ENCODE peak calls at places on chromosomes 4 and X, in ten cellular contexts. One of them, this sample, is unnamed.

GRCh38 chr4:648579-649292 is 23.4 kb downstream of the PDE6B start:
- DNase-seq in SK-N-DZ: no peak
- DNase-seq in HCEC 1CT: no peak
- DNase-seq in ACHN: no peak
- DNase-seq in hippocampal formation: no peak
- DNase-seq in glutamatergic neuron: no peak
- DNase-seq in BJ: no peak
- DNase-seq in stimulated activated CD8-positive, alpha-beta memory T cell treated with anti-CD3 and anti-CD28 coated beads, Interleukin-15, amount 100 ng/mL, for 24 hours: no peak
- DNase-seq in activated T-cell treated with anti-CD3 and anti-CD28 coated beads, Interleukin-2, amount 50 U/mL, for 48 hours: no peak
- DNase-seq in central memory CD4-positive, alpha-beta T cell: no peak
- DNase-seq in this sample: no peak

GRCh38 chr4:48360285-48360965 is 19.1 kb downstream of the SLAIN2 start:
- DNase-seq in HCEC 1CT: peak
- DNase-seq in central memory CD4-positive, alpha-beta T cell: no peak
- DNase-seq in hippocampal formation: no peak
- DNase-seq in ACHN: no peak
- DNase-seq in glutamatergic neuron: no peak
- DNase-seq in activated T-cell treated with anti-CD3 and anti-CD28 coated beads, Interleukin-2, amount 50 U/mL, for 48 hours: no peak
- DNase-seq in SK-N-DZ: no peak
- DNase-seq in BJ: peak
- DNase-seq in stimulated activated CD8-positive, alpha-beta memory T cell treated with anti-CD3 and anti-CD28 coated beads, Interleukin-15, amount 100 ng/mL, for 24 hours: no peak
- DNase-seq in this sample: no peak

GRCh38 chrX:23403849-23404248 is 69.2 kb downstream of the PTCHD1 start:
- DNase-seq in HCEC 1CT: no peak
- DNase-seq in SK-N-DZ: peak
- DNase-seq in central memory CD4-positive, alpha-beta T cell: no peak
- DNase-seq in BJ: no peak
- DNase-seq in stimulated activated CD8-positive, alpha-beta memory T cell treated with anti-CD3 and anti-CD28 coated beads, Interleukin-15, amount 100 ng/mL, for 24 hours: no peak
- DNase-seq in glutamatergic neuron: no peak
- DNase-seq in activated T-cell treated with anti-CD3 and anti-CD28 coated beads, Interleukin-2, amount 50 U/mL, for 48 hours: no peak
- DNase-seq in ACHN: peak
- DNase-seq in hippocampal formation: no peak
- DNase-seq in this sample: no peak

GRCh38 chr4:185086053-185086452 is 57.0 kb upstream of the SLC25A4 start:
- DNase-seq in hippocampal formation: no peak
- DNase-seq in SK-N-DZ: peak
- DNase-seq in central memory CD4-positive, alpha-beta T cell: no peak
- DNase-seq in ACHN: no peak
- DNase-seq in BJ: no peak
- DNase-seq in glutamatergic neuron: no peak
- DNase-seq in activated T-cell treated with anti-CD3 and anti-CD28 coated beads, Interleukin-2, amount 50 U/mL, for 48 hours: no peak
- DNase-seq in HCEC 1CT: no peak
- DNase-seq in stimulated activated CD8-positive, alpha-beta memory T cell treated with anti-CD3 and anti-CD28 coated beads, Interleukin-15, amount 100 ng/mL, for 24 hours: no peak
- DNase-seq in this sample: no peak

GRCh38 chr4:110361921-110362320 is 114.0 kb upstream of the ENPEP start:
- DNase-seq in stimulated activated CD8-positive, alpha-beta memory T cell treated with anti-CD3 and anti-CD28 coated beads, Interleukin-15, amount 100 ng/mL, for 24 hours: no peak
- DNase-seq in glutamatergic neuron: no peak
- DNase-seq in SK-N-DZ: no peak
- DNase-seq in ACHN: peak
- DNase-seq in activated T-cell treated with anti-CD3 and anti-CD28 coated beads, Interleukin-2, amount 50 U/mL, for 48 hours: no peak
- DNase-seq in central memory CD4-positive, alpha-beta T cell: no peak
- DNase-seq in HCEC 1CT: no peak
- DNase-seq in BJ: no peak
- DNase-seq in hippocampal formation: no peak
- DNase-seq in this sample: no peak

GRCh38 chrX:150365953-150366911 is 3.1 kb downstream of the MAMLD1 start:
- DNase-seq in SK-N-DZ: no peak
- DNase-seq in HCEC 1CT: peak
- DNase-seq in central memory CD4-positive, alpha-beta T cell: no peak
- DNase-seq in ACHN: peak
- DNase-seq in BJ: no peak
- DNase-seq in stimulated activated CD8-positive, alpha-beta memory T cell treated with anti-CD3 and anti-CD28 coated beads, Interleukin-15, amount 100 ng/mL, for 24 hours: no peak
- DNase-seq in glutamatergic neuron: peak
- DNase-seq in activated T-cell treated with anti-CD3 and anti-CD28 coated beads, Interleukin-2, amount 50 U/mL, for 48 hours: no peak
- DNase-seq in hippocampal formation: peak
- DNase-seq in this sample: no peak

GRCh38 chr4:86055898-86056297 is 304.0 kb downstream of the MAPK10 start:
- DNase-seq in activated T-cell treated with anti-CD3 and anti-CD28 coated beads, Interleukin-2, amount 50 U/mL, for 48 hours: no peak
- DNase-seq in hippocampal formation: no peak
- DNase-seq in glutamatergic neuron: no peak
- DNase-seq in ACHN: no peak
- DNase-seq in central memory CD4-positive, alpha-beta T cell: no peak
- DNase-seq in HCEC 1CT: no peak
- DNase-seq in stimulated activated CD8-positive, alpha-beta memory T cell treated with anti-CD3 and anti-CD28 coated beads, Interleukin-15, amount 100 ng/mL, for 24 hours: no peak
- DNase-seq in SK-N-DZ: no peak
- DNase-seq in BJ: no peak
- DNase-seq in this sample: no peak

GRCh38 chrX:153469811-153470410 is 465 bp downstream of the HAUS7 start:
- DNase-seq in activated T-cell treated with anti-CD3 and anti-CD28 coated beads, Interleukin-2, amount 50 U/mL, for 48 hours: peak
- DNase-seq in SK-N-DZ: peak
- DNase-seq in hippocampal formation: no peak
- DNase-seq in ACHN: peak
- DNase-seq in central memory CD4-positive, alpha-beta T cell: no peak
- DNase-seq in stimulated activated CD8-positive, alpha-beta memory T cell treated with anti-CD3 and anti-CD28 coated beads, Interleukin-15, amount 100 ng/mL, for 24 hours: no peak
- DNase-seq in glutamatergic neuron: peak
- DNase-seq in BJ: no peak
- DNase-seq in HCEC 1CT: peak
- DNase-seq in this sample: peak

GRCh38 chrX:145861818-145862217 is 44.2 kb downstream of the SLITRK2 start:
- DNase-seq in central memory CD4-positive, alpha-beta T cell: no peak
- DNase-seq in hippocampal formation: no peak
- DNase-seq in SK-N-DZ: no peak
- DNase-seq in stimulated activated CD8-positive, alpha-beta memory T cell treated with anti-CD3 and anti-CD28 coated beads, Interleukin-15, amount 100 ng/mL, for 24 hours: no peak
- DNase-seq in HCEC 1CT: no peak
- DNase-seq in ACHN: no peak
- DNase-seq in BJ: no peak
- DNase-seq in activated T-cell treated with anti-CD3 and anti-CD28 coated beads, Interleukin-2, amount 50 U/mL, for 48 hours: no peak
- DNase-seq in glutamatergic neuron: no peak
- DNase-seq in this sample: no peak

GRCh38 chr4:112147697-112148096 is 2.4 kb downstream of the FAM241A start:
- DNase-seq in stimulated activated CD8-positive, alpha-beta memory T cell treated with anti-CD3 and anti-CD28 coated beads, Interleukin-15, amount 100 ng/mL, for 24 hours: no peak
- DNase-seq in SK-N-DZ: no peak
- DNase-seq in activated T-cell treated with anti-CD3 and anti-CD28 coated beads, Interleukin-2, amount 50 U/mL, for 48 hours: no peak
- DNase-seq in ACHN: no peak
- DNase-seq in glutamatergic neuron: no peak
- DNase-seq in hippocampal formation: no peak
- DNase-seq in central memory CD4-positive, alpha-beta T cell: no peak
- DNase-seq in BJ: no peak
- DNase-seq in HCEC 1CT: no peak
- DNase-seq in this sample: no peak

GRCh38 chr4:68182382-68182820 is 52.7 kb upstream of the TMPRSS11F start:
- DNase-seq in stimulated activated CD8-positive, alpha-beta memory T cell treated with anti-CD3 and anti-CD28 coated beads, Interleukin-15, amount 100 ng/mL, for 24 hours: no peak
- DNase-seq in hippocampal formation: no peak
- DNase-seq in HCEC 1CT: no peak
- DNase-seq in BJ: no peak
- DNase-seq in SK-N-DZ: no peak
- DNase-seq in glutamatergic neuron: no peak
- DNase-seq in ACHN: no peak
- DNase-seq in activated T-cell treated with anti-CD3 and anti-CD28 coated beads, Interleukin-2, amount 50 U/mL, for 48 hours: no peak
- DNase-seq in central memory CD4-positive, alpha-beta T cell: no peak
- DNase-seq in this sample: no peak

GRCh38 chr4:40233227-40233626 is 36.4 kb downstream of the RHOH start:
- DNase-seq in glutamatergic neuron: no peak
- DNase-seq in ACHN: no peak
- DNase-seq in BJ: no peak
- DNase-seq in activated T-cell treated with anti-CD3 and anti-CD28 coated beads, Interleukin-2, amount 50 U/mL, for 48 hours: no peak
- DNase-seq in HCEC 1CT: no peak
- DNase-seq in stimulated activated CD8-positive, alpha-beta memory T cell treated with anti-CD3 and anti-CD28 coated beads, Interleukin-15, amount 100 ng/mL, for 24 hours: no peak
- DNase-seq in central memory CD4-positive, alpha-beta T cell: no peak
- DNase-seq in SK-N-DZ: no peak
- DNase-seq in hippocampal formation: no peak
- DNase-seq in this sample: no peak

GRCh38 chr4:102815981-102816380 is 11.4 kb downstream of the UBE2D3 start:
- DNase-seq in SK-N-DZ: no peak
- DNase-seq in activated T-cell treated with anti-CD3 and anti-CD28 coated beads, Interleukin-2, amount 50 U/mL, for 48 hours: no peak
- DNase-seq in BJ: peak
- DNase-seq in ACHN: peak
- DNase-seq in central memory CD4-positive, alpha-beta T cell: no peak
- DNase-seq in glutamatergic neuron: no peak
- DNase-seq in hippocampal formation: no peak
- DNase-seq in stimulated activated CD8-positive, alpha-beta memory T cell treated with anti-CD3 and anti-CD28 coated beads, Interleukin-15, amount 100 ng/mL, for 24 hours: no peak
- DNase-seq in HCEC 1CT: peak
- DNase-seq in this sample: no peak

GRCh38 chr4:123193802-123194201 is 202.8 kb upstream of the SPRY1 start:
- DNase-seq in activated T-cell treated with anti-CD3 and anti-CD28 coated beads, Interleukin-2, amount 50 U/mL, for 48 hours: no peak
- DNase-seq in HCEC 1CT: no peak
- DNase-seq in SK-N-DZ: no peak
- DNase-seq in stimulated activated CD8-positive, alpha-beta memory T cell treated with anti-CD3 and anti-CD28 coated beads, Interleukin-15, amount 100 ng/mL, for 24 hours: no peak
- DNase-seq in central memory CD4-positive, alpha-beta T cell: no peak
- DNase-seq in ACHN: no peak
- DNase-seq in hippocampal formation: no peak
- DNase-seq in BJ: no peak
- DNase-seq in glutamatergic neuron: no peak
- DNase-seq in this sample: no peak

GRCh38 chr4:43394976-43395375 is 502.5 kb downstream of the GRXCR1 start:
- DNase-seq in SK-N-DZ: no peak
- DNase-seq in central memory CD4-positive, alpha-beta T cell: no peak
- DNase-seq in HCEC 1CT: no peak
- DNase-seq in BJ: no peak
- DNase-seq in stimulated activated CD8-positive, alpha-beta memory T cell treated with anti-CD3 and anti-CD28 coated beads, Interleukin-15, amount 100 ng/mL, for 24 hours: no peak
- DNase-seq in activated T-cell treated with anti-CD3 and anti-CD28 coated beads, Interleukin-2, amount 50 U/mL, for 48 hours: no peak
- DNase-seq in hippocampal formation: no peak
- DNase-seq in glutamatergic neuron: no peak
- DNase-seq in ACHN: no peak
- DNase-seq in this sample: no peak

GRCh38 chr4:78650106-78651021 is 98.8 kb downstream of the ANXA3 start:
- DNase-seq in activated T-cell treated with anti-CD3 and anti-CD28 coated beads, Interleukin-2, amount 50 U/mL, for 48 hours: no peak
- DNase-seq in hippocampal formation: no peak
- DNase-seq in stimulated activated CD8-positive, alpha-beta memory T cell treated with anti-CD3 and anti-CD28 coated beads, Interleukin-15, amount 100 ng/mL, for 24 hours: no peak
- DNase-seq in BJ: peak
- DNase-seq in ACHN: no peak
- DNase-seq in HCEC 1CT: peak
- DNase-seq in SK-N-DZ: no peak
- DNase-seq in glutamatergic neuron: no peak
- DNase-seq in central memory CD4-positive, alpha-beta T cell: no peak
- DNase-seq in this sample: no peak

GRCh38 chr4:165184220-165184619 is 23.1 kb upstream of the KLHL2 start:
- DNase-seq in hippocampal formation: no peak
- DNase-seq in ACHN: no peak
- DNase-seq in BJ: no peak
- DNase-seq in stimulated activated CD8-positive, alpha-beta memory T cell treated with anti-CD3 and anti-CD28 coated beads, Interleukin-15, amount 100 ng/mL, for 24 hours: no peak
- DNase-seq in HCEC 1CT: no peak
- DNase-seq in activated T-cell treated with anti-CD3 and anti-CD28 coated beads, Interleukin-2, amount 50 U/mL, for 48 hours: no peak
- DNase-seq in glutamatergic neuron: no peak
- DNase-seq in central memory CD4-positive, alpha-beta T cell: no peak
- DNase-seq in SK-N-DZ: no peak
- DNase-seq in this sample: no peak

GRCh38 chr4:140630246-140630645 is 61.5 kb upstream of the UCP1 start:
- DNase-seq in hippocampal formation: no peak
- DNase-seq in SK-N-DZ: no peak
- DNase-seq in central memory CD4-positive, alpha-beta T cell: no peak
- DNase-seq in activated T-cell treated with anti-CD3 and anti-CD28 coated beads, Interleukin-2, amount 50 U/mL, for 48 hours: no peak
- DNase-seq in BJ: no peak
- DNase-seq in glutamatergic neuron: no peak
- DNase-seq in ACHN: no peak
- DNase-seq in stimulated activated CD8-positive, alpha-beta memory T cell treated with anti-CD3 and anti-CD28 coated beads, Interleukin-15, amount 100 ng/mL, for 24 hours: no peak
- DNase-seq in HCEC 1CT: no peak
- DNase-seq in this sample: no peak

GRCh38 chr4:174362340-174362739 is 78.6 kb downstream of the CEP44 start:
- DNase-seq in stimulated activated CD8-positive, alpha-beta memory T cell treated with anti-CD3 and anti-CD28 coated beads, Interleukin-15, amount 100 ng/mL, for 24 hours: no peak
- DNase-seq in central memory CD4-positive, alpha-beta T cell: no peak
- DNase-seq in glutamatergic neuron: no peak
- DNase-seq in ACHN: no peak
- DNase-seq in BJ: no peak
- DNase-seq in SK-N-DZ: no peak
- DNase-seq in HCEC 1CT: no peak
- DNase-seq in hippocampal formation: no peak
- DNase-seq in activated T-cell treated with anti-CD3 and anti-CD28 coated beads, Interleukin-2, amount 50 U/mL, for 48 hours: no peak
- DNase-seq in this sample: no peak

GRCh38 chrX:123731258-123731986 is 1.4 kb downstream of the THOC2 start:
- DNase-seq in HCEC 1CT: peak
- DNase-seq in hippocampal formation: no peak
- DNase-seq in BJ: no peak
- DNase-seq in ACHN: peak
- DNase-seq in central memory CD4-positive, alpha-beta T cell: no peak
- DNase-seq in activated T-cell treated with anti-CD3 and anti-CD28 coated beads, Interleukin-2, amount 50 U/mL, for 48 hours: peak
- DNase-seq in stimulated activated CD8-positive, alpha-beta memory T cell treated with anti-CD3 and anti-CD28 coated beads, Interleukin-15, amount 100 ng/mL, for 24 hours: no peak
- DNase-seq in SK-N-DZ: no peak
- DNase-seq in glutamatergic neuron: no peak
- DNase-seq in this sample: no peak

GRCh38 chr4:6419452-6420028 is 52.9 kb downstream of the PPP2R2C start:
- DNase-seq in hippocampal formation: peak
- DNase-seq in stimulated activated CD8-positive, alpha-beta memory T cell treated with anti-CD3 and anti-CD28 coated beads, Interleukin-15, amount 100 ng/mL, for 24 hours: no peak
- DNase-seq in glutamatergic neuron: no peak
- DNase-seq in activated T-cell treated with anti-CD3 and anti-CD28 coated beads, Interleukin-2, amount 50 U/mL, for 48 hours: no peak
- DNase-seq in central memory CD4-positive, alpha-beta T cell: no peak
- DNase-seq in SK-N-DZ: no peak
- DNase-seq in HCEC 1CT: peak
- DNase-seq in ACHN: no peak
- DNase-seq in BJ: no peak
- DNase-seq in this sample: no peak

GRCh38 chr4:1792832-1793495 is at the start of gene FGFR3:
- DNase-seq in hippocampal formation: no peak
- DNase-seq in stimulated activated CD8-positive, alpha-beta memory T cell treated with anti-CD3 and anti-CD28 coated beads, Interleukin-15, amount 100 ng/mL, for 24 hours: peak
- DNase-seq in BJ: no peak
- DNase-seq in SK-N-DZ: peak
- DNase-seq in activated T-cell treated with anti-CD3 and anti-CD28 coated beads, Interleukin-2, amount 50 U/mL, for 48 hours: peak
- DNase-seq in HCEC 1CT: no peak
- DNase-seq in central memory CD4-positive, alpha-beta T cell: no peak
- DNase-seq in ACHN: peak
- DNase-seq in glutamatergic neuron: no peak
- DNase-seq in this sample: no peak

GRCh38 chrX:70016513-70016912 is 33.2 kb downstream of the AWAT2 start:
- DNase-seq in activated T-cell treated with anti-CD3 and anti-CD28 coated beads, Interleukin-2, amount 50 U/mL, for 48 hours: no peak
- DNase-seq in SK-N-DZ: no peak
- DNase-seq in hippocampal formation: no peak
- DNase-seq in glutamatergic neuron: no peak
- DNase-seq in ACHN: no peak
- DNase-seq in stimulated activated CD8-positive, alpha-beta memory T cell treated with anti-CD3 and anti-CD28 coated beads, Interleukin-15, amount 100 ng/mL, for 24 hours: no peak
- DNase-seq in HCEC 1CT: no peak
- DNase-seq in central memory CD4-positive, alpha-beta T cell: peak
- DNase-seq in BJ: no peak
- DNase-seq in this sample: no peak

GRCh38 chr4:1490906-1491629 is 84.8 kb upstream of the NKX1-1 start:
- DNase-seq in SK-N-DZ: peak
- DNase-seq in glutamatergic neuron: no peak
- DNase-seq in central memory CD4-positive, alpha-beta T cell: no peak
- DNase-seq in HCEC 1CT: no peak
- DNase-seq in stimulated activated CD8-positive, alpha-beta memory T cell treated with anti-CD3 and anti-CD28 coated beads, Interleukin-15, amount 100 ng/mL, for 24 hours: no peak
- DNase-seq in hippocampal formation: no peak
- DNase-seq in ACHN: no peak
- DNase-seq in BJ: no peak
- DNase-seq in activated T-cell treated with anti-CD3 and anti-CD28 coated beads, Interleukin-2, amount 50 U/mL, for 48 hours: no peak
- DNase-seq in this sample: no peak

GRCh38 chrX:69415698-69416097 is 88.4 kb upstream of the NALF2 start:
- DNase-seq in BJ: no peak
- DNase-seq in HCEC 1CT: no peak
- DNase-seq in glutamatergic neuron: no peak
- DNase-seq in hippocampal formation: no peak
- DNase-seq in stimulated activated CD8-positive, alpha-beta memory T cell treated with anti-CD3 and anti-CD28 coated beads, Interleukin-15, amount 100 ng/mL, for 24 hours: no peak
- DNase-seq in central memory CD4-positive, alpha-beta T cell: no peak
- DNase-seq in ACHN: no peak
- DNase-seq in SK-N-DZ: no peak
- DNase-seq in activated T-cell treated with anti-CD3 and anti-CD28 coated beads, Interleukin-2, amount 50 U/mL, for 48 hours: no peak
- DNase-seq in this sample: no peak

GRCh38 chrX:47560831-47561652 is at the start of gene ARAF:
- DNase-seq in SK-N-DZ: peak
- DNase-seq in stimulated activated CD8-positive, alpha-beta memory T cell treated with anti-CD3 and anti-CD28 coated beads, Interleukin-15, amount 100 ng/mL, for 24 hours: peak
- DNase-seq in hippocampal formation: peak
- DNase-seq in ACHN: peak
- DNase-seq in HCEC 1CT: peak
- DNase-seq in activated T-cell treated with anti-CD3 and anti-CD28 coated beads, Interleukin-2, amount 50 U/mL, for 48 hours: peak
- DNase-seq in BJ: peak
- DNase-seq in glutamatergic neuron: peak
- DNase-seq in central memory CD4-positive, alpha-beta T cell: peak
- DNase-seq in this sample: peak

GRCh38 chrX:68175569-68175968 is 257.7 kb downstream of the OPHN1 start:
- DNase-seq in BJ: no peak
- DNase-seq in glutamatergic neuron: no peak
- DNase-seq in stimulated activated CD8-positive, alpha-beta memory T cell treated with anti-CD3 and anti-CD28 coated beads, Interleukin-15, amount 100 ng/mL, for 24 hours: no peak
- DNase-seq in HCEC 1CT: peak
- DNase-seq in hippocampal formation: no peak
- DNase-seq in SK-N-DZ: no peak
- DNase-seq in ACHN: no peak
- DNase-seq in activated T-cell treated with anti-CD3 and anti-CD28 coated beads, Interleukin-2, amount 50 U/mL, for 48 hours: no peak
- DNase-seq in central memory CD4-positive, alpha-beta T cell: no peak
- DNase-seq in this sample: no peak

GRCh38 chr4:10158355-10158942 is 41.9 kb upstream of the WDR1 start:
- DNase-seq in BJ: no peak
- DNase-seq in activated T-cell treated with anti-CD3 and anti-CD28 coated beads, Interleukin-2, amount 50 U/mL, for 48 hours: no peak
- DNase-seq in SK-N-DZ: no peak
- DNase-seq in ACHN: no peak
- DNase-seq in glutamatergic neuron: no peak
- DNase-seq in stimulated activated CD8-positive, alpha-beta memory T cell treated with anti-CD3 and anti-CD28 coated beads, Interleukin-15, amount 100 ng/mL, for 24 hours: no peak
- DNase-seq in hippocampal formation: no peak
- DNase-seq in HCEC 1CT: no peak
- DNase-seq in central memory CD4-positive, alpha-beta T cell: no peak
- DNase-seq in this sample: no peak

This sample was measured in activated T-helper 2 cell treated with anti-CD3 and anti-CD28 coated beads, Interferon-gamma antibody, Interleukin-2, Interleukin-4, amounts not matched to agents 10 μg/mL and 5 μg/mL and 100 μg/mL, durations not matched to agents 14 hours and 24 hours and 36 hours.